ENCODE peak calls at places on chromosome 1, in four cellular contexts. H, G, T and S are unnamed samples.

GRCh38 chr1:198935371-198935921 is 296.6 kb downstream of the PTPRC start:
- DNase-seq in T (no peak), H (peak), G (no peak), S (peak)

GRCh38 chr1:156860639-156861423 is at the start of gene NTRK1:
- DNase-seq in H (peak), T (no peak), G (no peak), S (peak)

GRCh38 chr1:99672500-99673213 is 26.7 kb downstream of the PALMD start:
- DNase-seq in G (no peak), T (no peak), H (peak), S (no peak)

GRCh38 chr1:63328140-63328521 is 5.8 kb downstream of the FOXD3 start:
- DNase-seq in T (no peak), G (no peak), H (no peak), S (no peak)

GRCh38 chr1:154115180-154115579 is 39.7 kb downstream of the NUP210L start:
- DNase-seq in T (no peak), H (peak), G (no peak), S (peak)

GRCh38 chr1:157095091-157095490 is 4.5 kb downstream of the ETV3L start:
- DNase-seq in T (no peak), G (no peak), H (no peak), S (no peak)

GRCh38 chr1:112251766-112252506 is 144.1 kb upstream of the CTTNBP2NL start:
- DNase-seq in T (no peak), H (peak), G (no peak), S (no peak)

GRCh38 chr1:1019122-1019999 is 559 bp upstream of the AGRN start:
- DNase-seq in G (no peak), H (peak), T (peak), S (peak)

GRCh38 chr1:242425232-242425631 is 99.3 kb downstream of the PLD5 start:
- DNase-seq in T (no peak), H (no peak), G (no peak), S (no peak)

GRCh38 chr1:147579532-147580199 is 38.4 kb downstream of the BCL9 start:
- DNase-seq in G (no peak), T (no peak), H (peak), S (no peak)

GRCh38 chr1:211703812-211704566 is 28.6 kb upstream of the NEK2 start:
- DNase-seq in T (no peak), H (no peak), G (no peak), S (no peak)

GRCh38 chr1:33390550-33390949 is 40.3 kb downstream of the PHC2 start:
- DNase-seq in T (no peak), H (peak), G (no peak), S (no peak)

GRCh38 chr1:93616221-93616995 is 65.2 kb downstream of the BCAR3 start:
- DNase-seq in H (no peak), G (no peak), T (no peak), S (peak)

GRCh38 chr1:40878906-40879305 is 16.7 kb upstream of the CITED4 start:
- DNase-seq in G (no peak), H (no peak), T (no peak), S (no peak)

GRCh38 chr1:86811539-86811938 is 102.4 kb downstream of the SELENOF start:
- DNase-seq in H (no peak), G (peak), T (no peak), S (peak)

GRCh38 chr1:101379939-101380338 is 143.1 kb downstream of the S1PR1 start:
- DNase-seq in T (no peak), H (no peak), G (no peak), S (no peak)

GRCh38 chr1:172630060-172630818 is 28.7 kb upstream of the FASLG start:
- DNase-seq in T (no peak), H (no peak), G (no peak), S (no peak)

GRCh38 chr1:179077396-179077795 is 4.5 kb upstream of the TOR3A start:
- DNase-seq in G (no peak), H (no peak), T (no peak), S (no peak)

GRCh38 chr1:23354260-23354659 is 10.2 kb upstream of the HNRNPR start:
- DNase-seq in H (no peak), G (no peak), T (no peak), S (no peak)

GRCh38 chr1:111446967-111447892 is 1.8 kb downstream of the WDR77 start:
- DNase-seq in T (no peak), G (no peak), H (no peak), S (no peak)

GRCh38 chr1:1842360-1843146 is 48.3 kb downstream of the GNB1 start:
- DNase-seq in G (no peak), H (no peak), T (no peak), S (no peak)

GRCh38 chr1:40421694-40422384 is 28.4 kb upstream of the ZFP69B start:
- DNase-seq in T (no peak), G (no peak), H (no peak), S (no peak)

GRCh38 chr1:116379674-116380498 is 6.8 kb downstream of the ATP1A1 start:
- DNase-seq in H (no peak), G (no peak), T (no peak), S (peak)

GRCh38 chr1:108561731-108562326 is 1.9 kb downstream of the EEIG2 start:
- DNase-seq in T (no peak), G (peak), H (peak), S (peak)

GRCh38 chr1:34578306-34578705 is 176.5 kb upstream of the GJB5 start:
- DNase-seq in G (no peak), H (no peak), T (no peak), S (no peak)

GRCh38 chr1:172902861-172903381 is 147.8 kb downstream of the TNFSF18 start:
- DNase-seq in H (peak), G (no peak), T (no peak), S (no peak)

GRCh38 chr1:11045428-11046269 is 1.4 kb downstream of the MASP2 start:
- DNase-seq in T (no peak), G (no peak), H (no peak), S (peak)

GRCh38 chr1:159923203-159924024 is 1.9 kb downstream of the TAGLN2 start:
- DNase-seq in H (peak), G (peak), T (no peak), S (peak)

GRCh38 chr1:202952818-202953217 is 5.3 kb downstream of the ADIPOR1 start:
- DNase-seq in G (no peak), H (peak), T (no peak), S (no peak)

DNA sequence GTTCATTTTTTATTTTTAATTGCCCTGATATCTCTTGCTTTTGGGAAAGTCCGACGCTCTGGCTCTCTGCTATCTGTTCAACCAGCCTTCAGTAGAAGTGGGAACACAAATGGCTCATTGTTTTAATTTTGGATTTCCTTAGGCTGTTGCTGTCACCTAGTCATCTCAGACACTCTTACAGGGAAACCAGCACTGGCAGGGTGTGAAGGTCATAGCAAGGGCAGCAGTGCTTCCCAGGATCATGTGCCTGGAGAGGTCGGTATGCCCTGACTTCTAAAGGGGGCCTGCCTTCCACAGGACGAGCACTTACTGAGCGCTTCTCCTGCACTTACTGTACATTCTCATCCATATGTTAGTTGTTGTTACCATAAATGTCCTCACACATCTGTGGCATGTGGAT is 224.2 kb downstream of the DISC1 start:
- DNase-seq in T (no peak), G (no peak), H (no peak), S (no peak)
- H3K4ac ChIP-seq in T (no peak), G (no peak), H (no peak), S (no peak)

GRCh38 chr1:228497817-228498216 is 10.6 kb downstream of the RNF187 start:
- DNase-seq in H (no peak), T (no peak), G (no peak), S (no peak)

GRCh38 chr1:228497206-228497605 is 10.0 kb downstream of the RNF187 start:
- DNase-seq in G (no peak), H (no peak), T (no peak), S (no peak)

GRCh38 chr1:228494970-228495853 is 8.0 kb downstream of the RNF187 start:
- DNase-seq in H (no peak), T (no peak), G (no peak), S (no peak)

GRCh38 chr1:228496084-228496483 is 8.9 kb downstream of the RNF187 start:
- DNase-seq in H (no peak), G (no peak), T (no peak), S (no peak)

DNA sequence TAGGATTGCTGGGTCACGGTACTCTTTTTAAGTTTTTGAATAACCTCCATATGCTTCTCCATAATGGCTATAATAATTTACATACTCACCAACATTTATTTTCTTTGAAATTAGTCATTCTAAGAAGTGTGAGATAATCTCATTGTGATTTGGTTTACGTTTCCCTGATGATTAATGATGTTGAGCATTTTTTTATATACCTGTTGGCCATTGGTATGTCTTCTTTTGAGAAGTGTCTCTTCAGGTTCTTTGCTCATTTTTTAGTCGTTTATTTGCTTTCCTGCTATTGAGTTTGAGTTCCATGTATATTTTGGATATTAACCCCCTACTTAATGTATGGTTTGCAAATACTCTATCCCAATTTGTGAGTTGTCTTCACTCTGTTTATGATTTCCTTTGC is 9.3 kb downstream of the RNF187 start:
- DNase-seq in H (no peak), T (no peak), G (no peak), S (no peak)
- H3K4me3 ChIP-seq in H (no peak), T (no peak), G (no peak), S (no peak)

GRCh38 chr1:48470506-48470905 is 1.5 kb downstream of the SPATA6 start:
- DNase-seq in G (no peak), H (peak), T (no peak), S (peak)

GRCh38 chr1:48469616-48470500 is 2.1 kb downstream of the SPATA6 start:
- DNase-seq in H (peak), G (no peak), T (no peak), S (peak)

GRCh38 chr1:48471103-48471502 is 901 bp downstream of the SPATA6 start:
- DNase-seq in H (peak), T (no peak), G (no peak), S (peak)

GRCh38 chr1:48471603-48472576 is at the start of gene SPATA6:
- DNase-seq in H (peak), T (peak), G (peak), S (peak)

DNA sequence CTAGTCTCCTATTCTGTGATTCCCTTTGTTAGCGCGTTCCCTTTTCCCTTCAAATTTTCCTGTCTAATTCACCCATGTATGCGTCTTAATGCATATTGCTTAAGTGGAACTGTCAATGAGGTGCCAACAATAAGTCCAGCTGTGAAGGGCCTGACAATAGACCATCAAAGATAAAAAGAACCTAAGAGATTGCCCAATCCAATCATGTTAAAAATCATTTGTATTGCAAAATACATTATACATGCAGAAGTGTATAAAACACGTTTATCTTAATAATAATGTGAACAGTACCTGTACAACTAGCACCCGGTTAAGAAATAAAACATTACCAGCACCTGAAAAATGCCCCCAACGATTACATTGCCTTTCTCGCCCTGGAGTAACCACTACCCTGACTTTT is 743 bp upstream of the SPATA6 start:
- DNase-seq in T (no peak), G (no peak), H (peak), S (no peak)
- H3K4ac ChIP-seq in T (no peak), G (no peak), H (no peak), S (peak)

DNA sequence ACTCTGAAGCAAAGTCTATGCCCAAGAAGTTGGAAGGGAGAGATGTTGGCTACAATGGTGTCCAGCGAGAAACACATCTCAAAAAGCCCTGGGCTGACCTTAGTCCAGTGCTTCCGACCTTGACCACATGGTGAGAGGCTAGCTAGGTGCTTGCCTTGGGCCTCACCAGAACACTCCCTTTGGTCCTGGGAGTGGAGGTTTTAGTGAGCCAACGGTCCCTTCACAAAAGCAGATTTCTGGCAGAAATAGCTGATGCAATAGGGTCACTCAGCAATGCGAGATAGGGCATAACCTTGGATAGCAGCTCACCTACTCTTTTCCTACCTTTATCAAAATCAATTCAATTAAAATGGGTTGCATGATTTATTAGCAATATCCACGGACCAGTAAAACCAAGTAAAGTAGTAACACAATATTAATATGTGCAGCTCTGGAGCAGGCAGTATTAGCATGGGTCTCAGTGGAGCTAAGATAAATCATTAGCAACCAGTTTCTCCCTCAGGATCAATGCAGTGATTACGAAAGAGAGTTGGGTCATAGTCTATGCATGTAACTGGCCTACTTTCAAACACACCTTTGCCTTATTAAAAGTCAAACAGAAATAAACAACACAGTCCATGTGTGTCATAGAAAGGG is 1.9 kb downstream of the SLC30A10 start:
- DNase-seq in G (no peak), H (no peak), T (no peak), S (no peak)
- H3K4me3 ChIP-seq in G (no peak), H (no peak), T (no peak), S (no peak)

GRCh38 chr1:26787706-26788514 is at the start of gene PIGV:
- DNase-seq in G (no peak), H (peak), T (peak), S (peak)
- H3K4ac ChIP-seq in G (peak), H (peak), T (no peak), S (peak)

GRCh38 chr1:17188889-17189631 is 15.9 kb upstream of the PADI1 start:
- DNase-seq in T (no peak), H (no peak), G (no peak), S (no peak)
- H3K4me3 ChIP-seq in T (no peak), H (no peak), G (no peak), S (no peak)